ENCODE peak calls at places on chromosomes 6 and 20, in nine cellular contexts. One of them, this sample, is unnamed.

GRCh38 chr6:40543776-40544175 is 43.4 kb downstream of the LRFN2 start:
- DNase-seq in IMR-90: no peak
- DNase-seq in A549: no peak
- DNase-seq in PC-3: no peak
- DNase-seq in CD8-positive, alpha-beta T cell: no peak
- DNase-seq in A673: no peak
- DNase-seq in transverse colon: no peak
- DNase-seq in pancreas: no peak
- DNase-seq in ascending aorta: no peak
- DNase-seq in this sample: no peak

GRCh38 chr6:31113861-31114539 is 600 bp upstream of the PSORS1C1 start:
- DNase-seq in IMR-90: peak
- DNase-seq in pancreas: no peak
- DNase-seq in PC-3: no peak
- DNase-seq in A549: no peak
- DNase-seq in CD8-positive, alpha-beta T cell: no peak
- DNase-seq in A673: peak
- DNase-seq in transverse colon: no peak
- DNase-seq in ascending aorta: no peak
- DNase-seq in this sample: no peak

GRCh38 chr6:160679402-160679769 is 15.3 kb upstream of the LPA start:
- DNase-seq in PC-3: no peak
- DNase-seq in ascending aorta: no peak
- DNase-seq in CD8-positive, alpha-beta T cell: no peak
- DNase-seq in IMR-90: no peak
- DNase-seq in transverse colon: no peak
- DNase-seq in pancreas: peak
- DNase-seq in A673: peak
- DNase-seq in A549: no peak
- DNase-seq in this sample: no peak

GRCh38 chr20:61218886-61219480 is 33.1 kb upstream of the CDH4 start:
- DNase-seq in A549: no peak
- DNase-seq in transverse colon: no peak
- DNase-seq in ascending aorta: no peak
- DNase-seq in IMR-90: peak
- DNase-seq in PC-3: no peak
- DNase-seq in CD8-positive, alpha-beta T cell: no peak
- DNase-seq in pancreas: no peak
- DNase-seq in A673: peak
- DNase-seq in this sample: no peak

GRCh38 chr20:33689973-33690372 is 3.8 kb upstream of the E2F1 start:
- DNase-seq in PC-3: peak
- DNase-seq in transverse colon: no peak
- DNase-seq in A673: no peak
- DNase-seq in pancreas: no peak
- DNase-seq in IMR-90: peak
- DNase-seq in ascending aorta: no peak
- DNase-seq in CD8-positive, alpha-beta T cell: no peak
- DNase-seq in A549: no peak
- DNase-seq in this sample: peak

GRCh38 chr20:10094566-10095173 is 59.9 kb downstream of the ANKEF1 start:
- DNase-seq in A673: no peak
- DNase-seq in IMR-90: no peak
- DNase-seq in A549: peak
- DNase-seq in transverse colon: no peak
- DNase-seq in CD8-positive, alpha-beta T cell: no peak
- DNase-seq in PC-3: no peak
- DNase-seq in ascending aorta: no peak
- DNase-seq in pancreas: no peak
- DNase-seq in this sample: no peak

GRCh38 chr6:20876016-20876415 is 341.8 kb downstream of the CDKAL1 start:
- DNase-seq in pancreas: no peak
- DNase-seq in CD8-positive, alpha-beta T cell: no peak
- DNase-seq in ascending aorta: no peak
- DNase-seq in A549: peak
- DNase-seq in IMR-90: peak
- DNase-seq in A673: peak
- DNase-seq in transverse colon: no peak
- DNase-seq in PC-3: peak
- DNase-seq in this sample: no peak

GRCh38 chr6:42367353-42368011 is 84.2 kb downstream of the TRERF1 start:
- DNase-seq in pancreas: no peak
- DNase-seq in A673: no peak
- DNase-seq in IMR-90: peak
- DNase-seq in A549: no peak
- DNase-seq in transverse colon: peak
- DNase-seq in PC-3: no peak
- DNase-seq in ascending aorta: no peak
- DNase-seq in CD8-positive, alpha-beta T cell: no peak
- DNase-seq in this sample: no peak

GRCh38 chr20:15703171-15703911 is 869.9 kb downstream of the KIF16B start:
- DNase-seq in IMR-90: peak
- DNase-seq in A549: peak
- DNase-seq in pancreas: no peak
- DNase-seq in A673: no peak
- DNase-seq in PC-3: peak
- DNase-seq in transverse colon: no peak
- DNase-seq in ascending aorta: no peak
- DNase-seq in CD8-positive, alpha-beta T cell: no peak
- DNase-seq in this sample: no peak

GRCh38 chr20:2604506-2604835 is 48.0 kb upstream of the NOP56 start:
- DNase-seq in A673: no peak
- DNase-seq in pancreas: no peak
- DNase-seq in ascending aorta: no peak
- DNase-seq in IMR-90: no peak
- DNase-seq in CD8-positive, alpha-beta T cell: no peak
- DNase-seq in PC-3: no peak
- DNase-seq in transverse colon: no peak
- DNase-seq in A549: no peak
- DNase-seq in this sample: no peak

GRCh38 chr6:41724638-41725501 is 10.5 kb downstream of the TFEB start:
- DNase-seq in A549: no peak
- DNase-seq in transverse colon: no peak
- DNase-seq in CD8-positive, alpha-beta T cell: no peak
- DNase-seq in A673: no peak
- DNase-seq in pancreas: no peak
- DNase-seq in IMR-90: no peak
- DNase-seq in ascending aorta: no peak
- DNase-seq in PC-3: no peak
- DNase-seq in this sample: no peak

GRCh38 chr6:156719720-156720563 is 57.2 kb upstream of the ARID1B start:
- DNase-seq in PC-3: peak
- DNase-seq in IMR-90: peak
- DNase-seq in A673: no peak
- DNase-seq in pancreas: peak
- DNase-seq in ascending aorta: peak
- DNase-seq in A549: peak
- DNase-seq in transverse colon: peak
- DNase-seq in CD8-positive, alpha-beta T cell: peak
- DNase-seq in this sample: peak

GRCh38 chr6:63465750-63466149 is 106.5 kb upstream of the LOC128125822 start:
- DNase-seq in IMR-90: no peak
- DNase-seq in A673: no peak
- DNase-seq in pancreas: no peak
- DNase-seq in CD8-positive, alpha-beta T cell: no peak
- DNase-seq in A549: no peak
- DNase-seq in ascending aorta: no peak
- DNase-seq in PC-3: peak
- DNase-seq in transverse colon: no peak
- DNase-seq in this sample: no peak

GRCh38 chr20:31987744-31988143 is 19.8 kb downstream of the XKR7 start:
- DNase-seq in CD8-positive, alpha-beta T cell: no peak
- DNase-seq in pancreas: no peak
- DNase-seq in transverse colon: no peak
- DNase-seq in A673: no peak
- DNase-seq in IMR-90: no peak
- DNase-seq in A549: peak
- DNase-seq in PC-3: peak
- DNase-seq in ascending aorta: no peak
- DNase-seq in this sample: no peak

GRCh38 chr6:67252663-67253062 is 1382.4 kb upstream of the ADGRB3 start:
- DNase-seq in pancreas: no peak
- DNase-seq in IMR-90: no peak
- DNase-seq in CD8-positive, alpha-beta T cell: no peak
- DNase-seq in transverse colon: no peak
- DNase-seq in A549: no peak
- DNase-seq in A673: peak
- DNase-seq in ascending aorta: no peak
- DNase-seq in PC-3: no peak
- DNase-seq in this sample: no peak

GRCh38 chr6:149864578-149865535 is 698 bp upstream of the LRP11 start:
- DNase-seq in ascending aorta: peak
- DNase-seq in transverse colon: no peak
- DNase-seq in CD8-positive, alpha-beta T cell: no peak
- DNase-seq in PC-3: peak
- DNase-seq in pancreas: no peak
- DNase-seq in IMR-90: peak
- DNase-seq in A549: peak
- DNase-seq in A673: peak
- DNase-seq in this sample: no peak

GRCh38 chr20:35791097-35791496 is 19.3 kb downstream of the PHF20 start:
- DNase-seq in pancreas: no peak
- DNase-seq in A673: no peak
- DNase-seq in IMR-90: no peak
- DNase-seq in PC-3: no peak
- DNase-seq in transverse colon: no peak
- DNase-seq in A549: no peak
- DNase-seq in ascending aorta: no peak
- DNase-seq in CD8-positive, alpha-beta T cell: no peak
- DNase-seq in this sample: no peak

GRCh38 chr20:41992481-41992880 is 374.3 kb upstream of the CHD6 start:
- DNase-seq in pancreas: no peak
- DNase-seq in ascending aorta: no peak
- DNase-seq in CD8-positive, alpha-beta T cell: no peak
- DNase-seq in IMR-90: no peak
- DNase-seq in A673: no peak
- DNase-seq in transverse colon: no peak
- DNase-seq in PC-3: no peak
- DNase-seq in A549: no peak
- DNase-seq in this sample: no peak

GRCh38 chr6:117976030-117976651 is 69.1 kb downstream of the SLC35F1 start:
- DNase-seq in pancreas: no peak
- DNase-seq in IMR-90: peak
- DNase-seq in A673: peak
- DNase-seq in ascending aorta: no peak
- DNase-seq in transverse colon: no peak
- DNase-seq in PC-3: peak
- DNase-seq in CD8-positive, alpha-beta T cell: no peak
- DNase-seq in A549: peak
- DNase-seq in this sample: no peak

GRCh38 chr6:29676981-29677601 is 3.9 kb downstream of the ZFP57 start:
- DNase-seq in A549: peak
- DNase-seq in CD8-positive, alpha-beta T cell: no peak
- DNase-seq in A673: peak
- DNase-seq in pancreas: no peak
- DNase-seq in ascending aorta: no peak
- DNase-seq in PC-3: peak
- DNase-seq in IMR-90: no peak
- DNase-seq in transverse colon: no peak
- DNase-seq in this sample: no peak

GRCh38 chr6:155352812-155353211 is 38.5 kb upstream of the TFB1M start:
- DNase-seq in A549: no peak
- DNase-seq in CD8-positive, alpha-beta T cell: no peak
- DNase-seq in PC-3: no peak
- DNase-seq in pancreas: no peak
- DNase-seq in ascending aorta: no peak
- DNase-seq in IMR-90: peak
- DNase-seq in A673: no peak
- DNase-seq in transverse colon: no peak
- DNase-seq in this sample: no peak

GRCh38 chr6:40340957-40341356 is 246.2 kb downstream of the LRFN2 start:
- DNase-seq in A549: no peak
- DNase-seq in transverse colon: no peak
- DNase-seq in A673: no peak
- DNase-seq in PC-3: no peak
- DNase-seq in pancreas: no peak
- DNase-seq in CD8-positive, alpha-beta T cell: no peak
- DNase-seq in IMR-90: no peak
- DNase-seq in ascending aorta: peak
- DNase-seq in this sample: no peak

GRCh38 chr6:26554669-26555504 is 16.7 kb downstream of the HMGN4 start:
- DNase-seq in ascending aorta: no peak
- DNase-seq in IMR-90: peak
- DNase-seq in CD8-positive, alpha-beta T cell: no peak
- DNase-seq in A549: peak
- DNase-seq in A673: peak
- DNase-seq in transverse colon: peak
- DNase-seq in PC-3: peak
- DNase-seq in pancreas: no peak
- DNase-seq in this sample: no peak
- H3K27ac ChIP-seq in ascending aorta: peak
- H3K27ac ChIP-seq in IMR-90: no peak
- H3K27ac ChIP-seq in CD8-positive, alpha-beta T cell: no peak
- H3K27ac ChIP-seq in A549: peak
- H3K27ac ChIP-seq in A673: peak
- H3K27ac ChIP-seq in transverse colon: peak
- H3K27ac ChIP-seq in PC-3: no peak
- H3K27ac ChIP-seq in pancreas: no peak
- H3K27ac ChIP-seq in this sample: no peak

DNA sequence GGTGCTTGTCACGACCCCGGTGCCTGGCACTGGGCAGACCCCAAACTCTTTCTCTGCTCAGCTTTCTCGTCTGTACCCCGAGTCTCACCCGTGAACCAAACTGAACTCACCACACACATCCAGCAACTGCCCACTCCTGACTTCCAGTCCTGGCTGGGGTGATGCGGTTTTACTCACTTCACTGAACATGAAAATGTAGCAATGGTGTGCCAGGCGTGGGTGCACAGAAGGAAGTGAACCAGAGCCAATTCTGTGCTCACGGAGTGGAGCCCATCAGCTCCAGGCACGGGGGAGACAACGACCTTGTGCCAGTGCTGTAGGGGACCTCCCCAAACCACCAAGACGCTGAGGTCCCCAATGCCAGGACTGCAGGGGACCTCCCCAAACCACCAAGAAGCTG is 78.7 kb upstream of the AFDN start:
- DNase-seq in IMR-90: no peak
- DNase-seq in A673: no peak
- DNase-seq in pancreas: no peak
- DNase-seq in transverse colon: no peak
- DNase-seq in A549: no peak
- DNase-seq in ascending aorta: no peak
- DNase-seq in CD8-positive, alpha-beta T cell: no peak
- DNase-seq in PC-3: no peak
- DNase-seq in this sample: no peak
- H3K27ac ChIP-seq in IMR-90: no peak
- H3K27ac ChIP-seq in A673: no peak
- H3K27ac ChIP-seq in pancreas: no peak
- H3K27ac ChIP-seq in transverse colon: no peak
- H3K27ac ChIP-seq in A549: no peak
- H3K27ac ChIP-seq in ascending aorta: no peak
- H3K27ac ChIP-seq in CD8-positive, alpha-beta T cell: no peak
- H3K27ac ChIP-seq in PC-3: no peak
- H3K27ac ChIP-seq in this sample: no peak

GRCh38 chr20:49858076-49858565 is 45.5 kb downstream of the SLC9A8 start:
- DNase-seq in ascending aorta: no peak
- DNase-seq in CD8-positive, alpha-beta T cell: no peak
- DNase-seq in A549: no peak
- DNase-seq in transverse colon: no peak
- DNase-seq in A673: no peak
- DNase-seq in IMR-90: no peak
- DNase-seq in PC-3: no peak
- DNase-seq in pancreas: no peak
- DNase-seq in this sample: no peak
- H3K27ac ChIP-seq in ascending aorta: peak
- H3K27ac ChIP-seq in CD8-positive, alpha-beta T cell: no peak
- H3K27ac ChIP-seq in A549: no peak
- H3K27ac ChIP-seq in transverse colon: no peak
- H3K27ac ChIP-seq in A673: no peak
- H3K27ac ChIP-seq in IMR-90: no peak
- H3K27ac ChIP-seq in PC-3: no peak
- H3K27ac ChIP-seq in pancreas: no peak
- H3K27ac ChIP-seq in this sample: no peak

GRCh38 chr6:236519-236918 is 55.8 kb upstream of the DUSP22 start:
- DNase-seq in CD8-positive, alpha-beta T cell: no peak
- DNase-seq in A673: no peak
- DNase-seq in pancreas: no peak
- DNase-seq in IMR-90: no peak
- DNase-seq in transverse colon: no peak
- DNase-seq in PC-3: no peak
- DNase-seq in ascending aorta: no peak
- DNase-seq in A549: no peak
- DNase-seq in this sample: no peak
- H3K27ac ChIP-seq in CD8-positive, alpha-beta T cell: peak
- H3K27ac ChIP-seq in A673: no peak
- H3K27ac ChIP-seq in pancreas: no peak
- H3K27ac ChIP-seq in IMR-90: no peak
- H3K27ac ChIP-seq in transverse colon: peak
- H3K27ac ChIP-seq in PC-3: no peak
- H3K27ac ChIP-seq in ascending aorta: no peak
- H3K27ac ChIP-seq in A549: no peak
- H3K27ac ChIP-seq in this sample: no peak

This sample was measured in substantia nigra.